ENCODE peak calls at places on chromosome 11, in eight cellular contexts. M, F, G, T, O, Q, K and V are unnamed samples.

GRCh38 chr11:8689726-8690255 is 7.2 kb downstream of the RPL27A start:
- DNase-seq in G (no peak), F (no peak), T (no peak), M (no peak), O (no peak), K (peak; percentile 50), Q (no peak), V (no peak)

GRCh38 chr11:35243774-35244173 is 104.8 kb downstream of the CD44 start:
- DNase-seq in M (no peak), K (no peak), F (no peak), G (no peak), Q (no peak), O (no peak), T (no peak), V (no peak)

GRCh38 chr11:119964136-119965025 is 173.5 kb downstream of the TRIM29 start:
- DNase-seq in T (no peak), Q (no peak), F (peak; percentile 50), O (no peak), M (no peak), K (peak; percentile 56), G (no peak), V (no peak)

GRCh38 chr11:5713695-5714094 is 22.6 kb upstream of the OR56B1 start:
- DNase-seq in M (no peak), T (no peak), G (no peak), Q (no peak), K (no peak), F (no peak), O (no peak), V (no peak)

GRCh38 chr11:33027846-33028536 is 11.4 kb upstream of the TCP11L1 start:
- DNase-seq in Q (no peak), G (no peak), T (no peak), O (no peak), F (no peak), M (no peak), K (no peak), V (no peak)

GRCh38 chr11:74170694-74171629 is at the start of the genes C2CD3 and PPME1:
- DNase-seq in M (peak; percentile 95), T (peak; percentile 95), F (peak; percentile 99), O (peak; percentile 98), Q (peak; percentile 100), K (peak; percentile 99), G (peak; percentile 98), V (peak; percentile 98)

GRCh38 chr11:123904932-123905331 is 3.0 kb downstream of the OR8D4 start:
- DNase-seq in T (no peak), O (no peak), F (no peak), K (no peak), M (no peak), G (no peak), Q (no peak), V (no peak)

GRCh38 chr11:103898065-103898464 is 138.4 kb upstream of the DDI1 start:
- DNase-seq in M (no peak), O (no peak), G (no peak), F (no peak), K (no peak), Q (no peak), T (no peak), V (no peak)

GRCh38 chr11:85725510-85726258 is 39.7 kb upstream of the CCDC89 start:
- DNase-seq in F (peak; percentile 87), G (peak; percentile 71), Q (no peak), M (no peak), K (no peak), O (no peak), T (no peak), V (no peak)